ENCODE peak calls at places on chromosomes 1 and 21, in four cellular contexts. V is EH, O is AG20443, K is GM12865. P is an unnamed sample.

GRCh38 chr1:28773105-28773504 is 36.4 kb downstream of the YTHDF2 start:
- DNase-seq in K (no peak), O (no peak), V (no peak), P (no peak)

GRCh38 chr1:1109743-1110142 is 6.1 kb downstream of the C1orf159 start:
- DNase-seq in V (no peak), O (no peak), K (no peak), P (no peak)

GRCh38 chr1:203178083-203178482 is 2.5 kb upstream of the MYBPH start:
- DNase-seq in V (peak; percentile 53), O (no peak), K (peak; percentile 16), P (peak; percentile 6)

GRCh38 chr1:82226198-82226505 is 425.4 kb downstream of the ADGRL2 start:
- DNase-seq in V (no peak), K (no peak), O (no peak), P (no peak)

GRCh38 chr1:234884701-234885100 is 243.9 kb downstream of the TOMM20 start:
- DNase-seq in O (no peak), K (no peak), V (no peak), P (no peak)

GRCh38 chr1:225418598-225418997 is 9.2 kb downstream of the LBR start:
- DNase-seq in O (no peak), V (no peak), K (no peak), P (no peak)

GRCh38 chr1:193462629-193463320 is 276.4 kb upstream of the B3GALT2 start:
- DNase-seq in O (no peak), V (no peak), K (no peak), P (peak; percentile 9)

GRCh38 chr1:30639881-30640452 is 83.4 kb downstream of the MATN1 start:
- DNase-seq in O (no peak), K (no peak), V (no peak), P (no peak)

GRCh38 chr1:212457740-212458338 is 25.1 kb downstream of the NENF start:
- DNase-seq in K (peak; percentile 73), O (peak; percentile 24), V (peak; percentile 50), P (peak; percentile 45)

GRCh38 chr1:110118636-110119396 is 6.6 kb downstream of the UBL4B start:
- DNase-seq in K (no peak), O (no peak), V (peak; percentile 50), P (no peak)

GRCh38 chr1:82565546-82565945 is 764.8 kb downstream of the ADGRL2 start:
- DNase-seq in K (no peak), V (peak; percentile 45), O (peak; percentile 48), P (peak; percentile 82)

GRCh38 chr1:78447096-78447495 is 43.7 kb upstream of the PTGFR start:
- DNase-seq in O (peak; percentile 20), K (no peak), V (peak; percentile 53), P (no peak)

GRCh38 chr1:53294557-53294956 is 33.3 kb downstream of the LRP8 start:
- DNase-seq in V (peak; percentile 66), O (peak; percentile 22), K (peak; percentile 61), P (peak; percentile 46)

GRCh38 chr1:201850053-201850397 is 21.1 kb downstream of the IPO9 start:
- DNase-seq in O (peak; percentile 80), V (peak; percentile 97), K (no peak), P (peak; percentile 81)

GRCh38 chr1:201791051-201791774 is 37.7 kb upstream of the IPO9 start:
- DNase-seq in O (no peak), V (no peak), K (no peak), P (no peak)

GRCh38 chr1:243490748-243491686 is 235.2 kb downstream of the SDCCAG8 start:
- DNase-seq in K (no peak), V (peak; percentile 71), O (peak; percentile 82), P (no peak)

GRCh38 chr1:42146916-42147320 is 6.3 kb upstream of the GUCA2B start:
- DNase-seq in K (peak; percentile 70), O (peak; percentile 78), V (peak; percentile 56), P (peak; percentile 56)

GRCh38 chr1:109264379-109264755 is 15.0 kb downstream of the CELSR2 start:
- DNase-seq in K (no peak), V (no peak), O (no peak), P (no peak)

GRCh38 chr1:69492286-69492685 is 75.4 kb upstream of the LRRC7 start:
- DNase-seq in K (no peak), O (peak; percentile 20), V (peak; percentile 62), P (peak; percentile 24)

GRCh38 chr1:34927316-34927715 is 2.1 kb downstream of the DLGAP3 start:
- DNase-seq in V (no peak), O (no peak), K (no peak), P (no peak)

GRCh38 chr21:41777934-41778815 is 11.3 kb upstream of the RIPK4 start:
- DNase-seq in V (peak; percentile 91), O (peak; percentile 93), K (peak; percentile 23), P (peak; percentile 73)

GRCh38 chr1:167966050-167966449 is 29.2 kb upstream of the MPC2 start:
- DNase-seq in K (no peak), O (no peak), V (no peak), P (no peak)

GRCh38 chr1:3170566-3171453 is 101.8 kb downstream of the PRDM16 start:
- DNase-seq in V (no peak), O (peak; percentile 34), K (no peak), P (peak; percentile 31)

GRCh38 chr1:147892731-147893214 is 9.8 kb upstream of the GJA8 start:
- DNase-seq in V (peak; percentile 61), K (peak; percentile 50), O (peak; percentile 76), P (peak; percentile 40)

GRCh38 chr1:72000809-72001208 is 281.5 kb downstream of the NEGR1 start:
- DNase-seq in V (peak; percentile 11), K (peak; percentile 7), O (no peak), P (no peak)

P was measured in brain microvascular endothelial cell.